ENCODE peak calls at places on chromosome 20, in seven cellular contexts. D is stomach, G is prostate gland, M is sigmoid colon, S is transverse colon, T is HepG2, L is GM23338. Q is an unnamed sample.

GRCh38 chr20:46739441-46740213 is 30.2 kb downstream of the SLC2A10 start:
- DNase-seq in D (peak), G (peak), M (no peak), S (no peak), T (no peak), L (no peak), Q (no peak)

GRCh38 chr20:32338665-32339064 is 19.5 kb upstream of the ASXL1 start:
- DNase-seq in D (no peak), G (no peak), M (no peak), S (no peak), T (peak), L (peak), Q (no peak)

GRCh38 chr20:10093087-10093591 is 58.4 kb downstream of the ANKEF1 start:
- DNase-seq in D (no peak), G (no peak), M (no peak), S (no peak), T (no peak), L (no peak), Q (no peak)

GRCh38 chr20:62807444-62808210 is 3.0 kb downstream of the OGFR start:
- DNase-seq in D (no peak), G (no peak), M (no peak), S (no peak), T (no peak), L (no peak), Q (no peak)

GRCh38 chr20:34581341-34582189 is 23.0 kb downstream of the MAP1LC3A start:
- DNase-seq in D (no peak), G (no peak), M (no peak), S (no peak), T (no peak), L (no peak), Q (no peak)

GRCh38 chr20:63546686-63547483 is 664 bp downstream of the SRMS start:
- DNase-seq in D (no peak), G (no peak), M (no peak), S (no peak), T (no peak), L (no peak), Q (no peak)

GRCh38 chr20:11499235-11499634 is 418.5 kb upstream of the BTBD3 start:
- DNase-seq in D (no peak), G (no peak), M (no peak), S (no peak), T (no peak), L (no peak), Q (no peak)

GRCh38 chr20:53722515-53723036 is 128.9 kb upstream of the ZNF217 start:
- DNase-seq in D (no peak), G (no peak), M (no peak), S (no peak), T (no peak), L (no peak), Q (no peak)

GRCh38 chr20:25089096-25089495 is 7.2 kb upstream of the VSX1 start:
- DNase-seq in D (no peak), G (no peak), M (no peak), S (no peak), T (no peak), L (no peak), Q (no peak)

GRCh38 chr20:3980260-3981131 is 34.9 kb downstream of the RNF24 start:
- DNase-seq in D (no peak), G (no peak), M (no peak), S (no peak), T (peak), L (peak), Q (no peak)

GRCh38 chr20:7790189-7790588 is 150.1 kb downstream of the HAO1 start:
- DNase-seq in D (no peak), G (no peak), M (no peak), S (no peak), T (no peak), L (no peak), Q (no peak)

GRCh38 chr20:64069614-64070243 is 6.7 kb downstream of the TCEA2 start:
- DNase-seq in D (peak), G (no peak), M (no peak), S (no peak), T (peak), L (peak), Q (peak)

GRCh38 chr20:40945754-40946451 is 82.7 kb upstream of the TOP1 start:
- DNase-seq in D (peak), G (peak), M (peak), S (peak), T (peak), L (peak), Q (peak)

GRCh38 chr20:9617062-9617461 is 102.7 kb downstream of the LAMP5 start:
- DNase-seq in D (peak), G (peak), M (no peak), S (peak), T (peak), L (peak), Q (no peak)

GRCh38 chr20:63156221-63156671 is 59.7 kb downstream of the YTHDF1 start:
- DNase-seq in D (no peak), G (no peak), M (no peak), S (no peak), T (no peak), L (no peak), Q (peak)

GRCh38 chr20:48728042-48728837 is 99.6 kb downstream of the PREX1 start:
- DNase-seq in D (no peak), G (no peak), M (peak), S (no peak), T (no peak), L (no peak), Q (no peak)

DNA sequence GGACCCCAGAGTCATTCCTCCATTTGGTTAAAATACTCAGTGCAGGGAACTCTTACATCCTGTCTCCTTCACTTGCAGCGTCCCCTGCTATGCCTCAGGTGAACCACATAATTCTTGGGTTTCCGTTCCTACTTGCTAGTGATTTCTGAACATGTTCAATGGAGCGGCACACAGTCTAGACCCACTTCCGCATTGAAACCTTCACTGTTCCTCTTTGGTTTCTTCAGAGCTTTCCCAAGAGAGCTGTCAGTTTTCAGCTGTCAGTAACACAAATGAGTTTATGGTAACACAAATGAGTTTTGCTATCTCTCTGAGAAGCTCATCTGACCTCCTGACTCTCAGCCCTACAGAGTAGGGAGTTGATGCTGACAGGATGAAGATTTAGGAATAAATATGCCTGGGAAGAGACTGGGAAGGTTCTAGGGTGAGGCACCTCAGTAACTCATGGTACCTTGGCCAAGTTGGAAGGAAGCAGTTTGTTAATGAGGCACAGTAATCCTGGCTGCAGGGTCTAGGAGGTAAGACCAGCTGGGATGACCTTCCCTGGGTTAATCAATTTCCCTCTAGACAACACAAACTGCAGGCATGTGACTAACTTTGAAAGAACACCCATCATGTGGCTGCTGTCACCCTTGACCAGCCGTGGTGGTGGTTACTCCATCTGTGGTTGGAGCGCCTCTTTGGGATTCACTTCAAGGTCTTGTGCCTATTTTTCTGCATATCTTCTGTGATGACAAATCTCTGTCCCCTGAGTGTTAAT is 5.4 kb downstream of the SYS1 start:
- DNase-seq in D (no peak), G (no peak), M (no peak), S (peak), T (no peak), L (no peak), Q (peak)
- TF ChIP-seq POLR2AphosphoS5 in D (no peak), G (no peak), M (no peak), S (no peak), T (no peak), L (no peak), Q (peak)

GRCh38 chr20:50041238-50041915 is 58.6 kb downstream of the SNAI1 start:
- DNase-seq in D (no peak), G (no peak), M (no peak), S (peak), T (no peak), L (no peak), Q (no peak)

GRCh38 chr20:50044353-50044960 is 61.7 kb downstream of the SNAI1 start:
- DNase-seq in D (no peak), G (no peak), M (no peak), S (no peak), T (no peak), L (no peak), Q (no peak)

GRCh38 chr20:50040432-50041237 is 57.9 kb downstream of the SNAI1 start:
- DNase-seq in D (no peak), G (no peak), M (no peak), S (no peak), T (no peak), L (no peak), Q (no peak)

GRCh38 chr20:50042370-50043313 is 59.9 kb downstream of the SNAI1 start:
- DNase-seq in D (no peak), G (no peak), M (no peak), S (no peak), T (no peak), L (no peak), Q (no peak)

DNA sequence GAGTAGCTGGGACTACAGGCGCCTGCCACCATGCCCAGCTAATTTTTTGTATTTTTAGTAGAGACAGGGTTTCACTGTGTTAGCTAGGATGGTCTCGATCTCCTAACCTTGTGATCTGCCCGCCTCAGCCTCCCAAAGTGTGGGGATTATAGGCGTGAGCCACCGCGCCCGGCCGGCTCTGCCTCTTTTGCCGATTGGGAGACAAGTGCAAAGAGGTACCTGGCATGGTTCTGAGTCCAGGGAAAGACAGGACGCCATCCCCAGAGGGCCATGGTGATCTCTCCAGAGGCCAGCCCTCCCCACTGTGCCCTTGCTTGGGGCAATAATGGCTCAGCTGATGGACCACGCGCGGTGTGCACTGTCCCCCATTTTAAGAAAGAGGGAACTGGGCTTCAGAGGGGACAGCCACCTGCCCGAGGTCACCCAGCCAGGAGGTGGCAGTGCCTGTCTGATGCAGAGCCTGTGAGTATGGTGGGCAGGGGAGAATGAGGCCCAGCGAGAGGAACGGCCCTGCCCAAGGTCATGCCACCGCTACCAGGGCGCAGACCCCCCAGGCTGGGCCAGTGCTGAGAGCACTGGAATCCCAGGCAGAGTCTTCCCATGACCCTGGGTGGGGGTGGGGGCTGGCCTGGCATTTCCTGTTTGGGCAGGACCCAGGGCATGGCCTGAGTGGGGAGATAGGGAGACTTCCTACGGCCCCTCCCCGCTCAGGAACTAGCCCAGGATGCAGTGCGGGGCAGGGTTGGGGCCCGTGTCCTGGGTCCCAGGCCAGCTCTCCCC is 61.0 kb downstream of the SNAI1 start:
- DNase-seq in D (no peak), G (no peak), M (no peak), S (no peak), T (no peak), L (no peak), Q (no peak)
- TF ChIP-seq CTCF in D (no peak), G (no peak), M (no peak), S (no peak), T (peak), L (no peak), Q (no peak)

DNA sequence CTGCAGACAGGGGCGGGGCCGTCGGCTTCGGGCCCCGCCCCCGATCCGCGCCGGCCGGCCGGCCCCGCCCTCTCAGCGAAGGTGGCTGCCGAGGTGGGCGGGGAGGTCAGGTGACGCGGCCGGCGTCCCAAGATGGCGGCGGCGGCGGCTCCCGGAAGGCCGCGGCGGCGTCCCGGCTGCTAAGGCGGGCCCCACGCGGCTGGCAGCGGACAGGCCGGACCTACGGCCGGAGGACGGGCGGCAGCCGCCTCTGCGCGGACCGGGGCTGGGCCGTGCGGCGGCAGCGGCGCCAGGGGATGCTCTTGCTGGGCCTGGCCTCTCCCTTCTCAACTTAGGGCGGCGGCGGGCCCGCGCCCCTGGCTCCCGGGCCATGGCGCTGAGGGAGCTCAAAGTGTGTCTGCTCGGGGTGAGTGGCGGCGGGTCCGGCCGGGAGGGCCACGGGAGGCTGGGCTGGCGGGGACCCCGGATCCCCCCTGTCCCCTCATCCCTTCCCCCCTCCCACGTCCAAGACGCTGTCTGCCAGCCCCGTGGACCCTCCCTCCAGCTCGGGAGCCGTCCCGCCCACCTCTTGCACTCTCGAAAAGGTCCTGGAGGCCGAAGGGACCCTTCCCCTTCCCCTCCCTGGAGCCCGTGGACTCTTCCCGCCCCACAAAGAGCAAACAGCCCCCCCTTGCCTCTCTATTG is at the start of gene RAB22A:
- DNase-seq in D (peak), G (peak), M (peak), S (peak), T (peak), L (peak), Q (peak)
- TF ChIP-seq POLR2AphosphoS5 in D (peak), G (no peak), M (peak), S (peak), T (peak), L (peak), Q (peak)

DNA sequence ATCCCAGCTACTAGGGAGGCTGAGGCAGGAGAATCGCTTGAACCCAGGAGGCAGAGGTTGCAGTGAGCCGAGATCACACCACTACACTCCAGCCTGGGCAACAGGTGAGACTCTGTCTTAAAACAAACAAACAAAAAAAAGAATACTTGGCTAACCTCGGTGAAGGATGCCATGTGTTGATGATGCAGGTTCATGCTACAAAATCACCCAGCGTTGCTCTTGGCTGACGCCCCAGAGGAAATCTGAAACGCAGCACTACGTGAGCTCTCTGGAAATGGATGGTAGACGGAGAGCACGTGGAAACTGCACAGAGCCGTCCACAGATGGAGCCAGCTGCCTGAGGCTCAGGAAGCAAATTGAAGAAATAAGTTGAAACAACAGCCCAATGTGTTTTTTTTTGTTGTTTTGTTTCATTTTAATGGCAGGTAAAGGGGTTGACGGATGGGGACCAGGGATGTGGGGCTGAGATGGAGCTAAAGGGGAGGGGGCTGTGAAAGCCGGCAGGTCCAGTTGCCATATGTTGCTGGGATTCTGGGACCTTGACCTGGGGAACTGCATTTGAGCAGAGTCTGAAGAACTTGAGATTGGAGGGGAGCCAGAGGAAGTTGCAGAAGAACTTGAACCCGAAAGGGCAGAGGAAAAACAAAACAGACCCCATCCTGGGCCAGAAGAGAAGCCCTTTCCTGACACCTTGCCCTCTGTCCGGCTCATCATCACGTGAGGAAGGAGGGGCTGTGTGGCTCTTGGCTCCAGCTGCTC is 12.8 kb upstream of the MANBAL start:
- DNase-seq in D (peak), G (peak), M (peak), S (peak), T (peak), L (no peak), Q (no peak)
- TF ChIP-seq CTCF in D (peak), G (peak), M (no peak), S (peak), T (peak), L (no peak), Q (peak)

Q was measured in spleen.